ENCODE peak calls at places on chromosomes 5 and 9, in seven cellular contexts. G is stomach, Q is omental fat pad, Y is GM10248, I is GM20000, T is heart left ventricle, E is retinal pigment epithelial cell. K is an unnamed sample.

GRCh38 chr5:133859073-133859472 is 109.4 kb downstream of the C5orf15 start:
- DNase-seq in Q (no peak), E (no peak), G (peak; percentile 21), T (no peak), Y (no peak), I (no peak), K (no peak)

GRCh38 chr9:121559183-121559582 is 59.5 kb upstream of the GGTA1 start:
- DNase-seq in T (no peak), G (no peak), Q (no peak), Y (no peak), I (no peak), E (peak; percentile 24), K (peak; percentile 57)

GRCh38 chr5:138594305-138595058 is 19.3 kb upstream of the HSPA9 start:
- DNase-seq in T (no peak), I (no peak), E (no peak), Q (no peak), G (no peak), Y (no peak), K (no peak)

GRCh38 chr5:158155087-158155486 is 296.1 kb upstream of the CLINT1 start:
- DNase-seq in G (no peak), Q (no peak), Y (no peak), I (no peak), E (no peak), T (no peak), K (no peak)

GRCh38 chr5:86679949-86680348 is 62.2 kb downstream of the COX7C start:
- DNase-seq in Y (no peak), G (no peak), E (peak; percentile 55), Q (no peak), T (no peak), I (no peak), K (no peak)

GRCh38 chr5:141811287-141812155 is 66.7 kb downstream of the PCDH1 start:
- DNase-seq in T (no peak), Y (peak; percentile 72), I (peak; percentile 59), Q (no peak), E (no peak), G (no peak), K (no peak)

GRCh38 chr5:90590-91547 is 1.1 kb upstream of the PLEKHG4B start:
- DNase-seq in T (no peak), G (peak; percentile 58), Y (peak; percentile 15), E (no peak), I (peak; percentile 41), Q (no peak), K (peak; percentile 25)

GRCh38 chr9:99051353-99051752 is 53.6 kb upstream of the TGFBR1 start:
- DNase-seq in I (no peak), G (no peak), E (no peak), T (no peak), Q (no peak), Y (no peak), K (no peak)

GRCh38 chr5:891837-892389 is 688 bp downstream of the BRD9 start:
- DNase-seq in I (peak; percentile 73), Y (peak; percentile 49), T (no peak), E (no peak), Q (no peak), G (no peak), K (no peak)

GRCh38 chr5:27523629-27524028 is 485.2 kb upstream of the CDH9 start:
- DNase-seq in G (no peak), Q (no peak), I (no peak), Y (no peak), E (no peak), T (no peak), K (no peak)

GRCh38 chr9:93210324-93210973 is 26.5 kb downstream of the WNK2 start:
- DNase-seq in Q (no peak), T (no peak), G (no peak), E (no peak), I (no peak), Y (no peak), K (no peak)

GRCh38 chr9:77935974-77936373 is 95.6 kb downstream of the GNAQ start:
- DNase-seq in Y (no peak), E (no peak), I (no peak), G (no peak), Q (no peak), T (no peak), K (no peak)

GRCh38 chr5:161541-162110 is 29.7 kb upstream of the LRRC14B start:
- DNase-seq in G (no peak), T (no peak), Q (no peak), I (no peak), Y (no peak), E (no peak), K (no peak)

GRCh38 chr5:38473008-38473407 is 83.4 kb downstream of the LIFR start:
- DNase-seq in T (no peak), E (no peak), I (no peak), Q (no peak), Y (no peak), G (peak; percentile 75), K (no peak)

GRCh38 chr5:82272957-82273356 is 5.2 kb downstream of the RPS23 start:
- DNase-seq in Q (no peak), E (no peak), Y (no peak), I (no peak), G (no peak), T (no peak), K (no peak)

GRCh38 chr9:128160603-128160987 is 530 bp downstream of the BBLN start:
- DNase-seq in T (no peak), E (no peak), Q (no peak), Y (peak; percentile 71), I (peak; percentile 78), G (no peak), K (peak; percentile 19)

GRCh38 chr9:90322296-90322695 is 320.3 kb downstream of the DIRAS2 start:
- DNase-seq in T (no peak), G (no peak), I (no peak), Q (no peak), E (no peak), Y (no peak), K (no peak)

GRCh38 chr9:93262537-93263310 is 78.8 kb downstream of the WNK2 start:
- DNase-seq in T (peak; percentile 51), E (no peak), G (peak; percentile 70), Y (peak; percentile 14), Q (peak; percentile 7), I (peak; percentile 13), K (no peak)

GRCh38 chr5:125125031-125125823 is 378.8 kb upstream of the ZNF608 start:
- DNase-seq in T (no peak), G (no peak), Q (no peak), Y (no peak), E (no peak), I (no peak), K (no peak)

GRCh38 chr5:43775000-43775399 is 172.0 kb downstream of the NNT start:
- DNase-seq in E (peak; percentile 32), Q (no peak), G (no peak), T (no peak), Y (no peak), I (no peak), K (no peak)

GRCh38 chr5:43063731-43064171 is 23.6 kb upstream of the ANXA2R start:
- DNase-seq in Y (no peak), E (no peak), I (no peak), Q (no peak), G (no peak), T (no peak), K (peak; percentile 59)

DNA sequence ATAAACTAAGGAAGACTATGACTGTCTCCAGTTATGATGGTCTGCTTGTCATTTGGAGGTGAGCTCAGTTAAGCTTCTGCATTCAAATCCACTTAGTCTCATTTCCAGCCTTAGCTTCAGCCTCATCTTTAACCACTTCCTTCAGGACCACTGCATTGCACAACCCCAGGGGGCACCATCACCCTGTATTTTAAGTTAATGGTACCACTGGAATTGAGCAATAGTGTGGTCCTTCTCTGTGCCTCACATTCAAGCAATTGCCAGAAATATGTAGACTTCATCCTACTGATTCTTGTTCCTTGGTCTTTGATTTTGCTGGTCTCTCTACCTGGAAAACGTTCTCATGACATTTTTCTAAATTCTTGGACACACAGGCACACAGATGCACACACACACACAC is 131.5 kb upstream of the PTPN3 start:
- DNase-seq in T (no peak), Y (no peak), I (no peak), Q (no peak), G (no peak), E (no peak), K (no peak)
- TF ChIP-seq CTCF in T (no peak), Y (no peak), I (no peak), Q (no peak), G (no peak), E (no peak), K (no peak)

GRCh38 chr5:75168026-75168750 is 68.5 kb downstream of the ANKRD31 start:
- DNase-seq in G (no peak), Q (no peak), E (no peak), T (no peak), Y (no peak), I (no peak), K (no peak)

GRCh38 chr5:75167345-75167744 is 69.3 kb downstream of the ANKRD31 start:
- DNase-seq in I (no peak), Q (no peak), E (no peak), Y (no peak), G (no peak), T (no peak), K (peak; percentile 1)
- TF ChIP-seq CTCF in I (no peak), Q (no peak), E (peak; percentile 22), Y (no peak), G (no peak), T (no peak), K (peak; percentile 52)

GRCh38 chr9:83934569-83935275 is 13.5 kb upstream of the KIF27 start:
- DNase-seq in Q (no peak), T (no peak), G (no peak), I (no peak), Y (no peak), E (no peak), K (no peak)

GRCh38 chr9:83940590-83941303 is 19.5 kb upstream of the KIF27 start:
- DNase-seq in I (no peak), T (no peak), E (no peak), G (no peak), Q (no peak), Y (no peak), K (no peak)

GRCh38 chr9:83935276-83935890 is 14.2 kb upstream of the KIF27 start:
- DNase-seq in I (no peak), T (no peak), Y (no peak), E (peak; percentile 88), G (peak; percentile 36), Q (no peak), K (peak; percentile 59)

GRCh38 chr9:83936523-83936922 is 15.3 kb upstream of the KIF27 start:
- DNase-seq in T (no peak), Y (no peak), I (no peak), E (no peak), G (no peak), Q (no peak), K (no peak)

GRCh38 chr9:83937861-83938455 is 16.7 kb upstream of the KIF27 start:
- DNase-seq in Y (peak; percentile 51), G (no peak), T (no peak), E (no peak), I (peak; percentile 59), Q (no peak), K (peak; percentile 35)
- TF ChIP-seq CTCF in Y (peak; percentile 50), G (peak; percentile 52), T (peak; percentile 71), E (peak; percentile 58), I (peak; percentile 39), Q (no peak), K (peak; percentile 61)

GRCh38 chr9:95167998-95168397 is 149.5 kb downstream of the FANCC start:
- DNase-seq in T (no peak), G (peak; percentile 60), Y (no peak), I (peak; percentile 36), E (peak; percentile 52), Q (peak; percentile 41), K (peak; percentile 95)
- TF ChIP-seq CTCF in T (peak; percentile 82), G (peak; percentile 68), Y (peak; percentile 51), I (peak; percentile 67), E (peak; percentile 94), Q (no peak), K (peak; percentile 91)